ENCODE peak calls at places on chromosomes 5 and 9, in ten cellular contexts. B is NB4, P is A549, K is IMR-90, U is GM12891, G is breast epithelium, L is stomach, M is body of pancreas, Z is gastrocnemius medialis, X is K562. N is an unnamed sample.

GRCh38 chr5:150656191-150657132 is 4.6 kb upstream of the MYOZ3 start:
- DNase-seq in B (peak; percentile 83), P (peak; percentile 81), K (no peak), U (peak; percentile 94), G (peak; percentile 70), L (peak; percentile 77), M (peak; percentile 82), Z (peak; percentile 78), X (peak; percentile 88), N (peak; percentile 82)

GRCh38 chr5:139784488-139784887 is 11.1 kb upstream of the PSD2 start:
- DNase-seq in B (no peak), P (no peak), K (no peak), U (no peak), G (no peak), L (no peak), M (no peak), Z (no peak), X (no peak), N (no peak)

GRCh38 chr5:157842185-157842584 is 16.8 kb downstream of the CLINT1 start:
- DNase-seq in B (no peak), P (no peak), K (no peak), U (no peak), G (no peak), L (no peak), M (no peak), Z (no peak), X (no peak), N (no peak)

GRCh38 chr5:160049099-160049498 is 40.2 kb downstream of the TTC1 start:
- DNase-seq in B (no peak), P (no peak), K (no peak), U (no peak), G (no peak), L (no peak), M (no peak), Z (no peak), X (no peak), N (no peak)

GRCh38 chr9:6842584-6842947 is 84.8 kb downstream of the KDM4C start:
- DNase-seq in B (no peak), P (no peak), K (peak; percentile 36), U (no peak), G (no peak), L (no peak), M (no peak), Z (no peak), X (no peak), N (no peak)

GRCh38 chr5:176742246-176743105 is 67.9 kb upstream of the UNC5A start:
- DNase-seq in B (no peak), P (no peak), K (no peak), U (no peak), G (no peak), L (no peak), M (no peak), Z (no peak), X (no peak), N (no peak)

GRCh38 chr5:40221796-40222195 is 457.9 kb upstream of the PTGER4 start:
- DNase-seq in B (no peak), P (no peak), K (peak; percentile 93), U (no peak), G (no peak), L (no peak), M (no peak), Z (no peak), X (no peak), N (no peak)

GRCh38 chr5:153601377-153601776 is 110.9 kb downstream of the GRIA1 start:
- DNase-seq in B (no peak), P (no peak), K (no peak), U (no peak), G (no peak), L (no peak), M (no peak), Z (no peak), X (no peak), N (no peak)

GRCh38 chr5:171858303-171858702 is 72.7 kb downstream of the SMIM23 start:
- DNase-seq in B (peak; percentile 48), P (peak; percentile 38), K (no peak), U (no peak), G (no peak), L (no peak), M (no peak), Z (no peak), X (peak; percentile 17), N (no peak)

GRCh38 chr5:20370061-20370460 is 382.1 kb upstream of the CDH18 start:
- DNase-seq in B (no peak), P (no peak), K (no peak), U (no peak), G (no peak), L (no peak), M (no peak), Z (no peak), X (no peak), N (no peak)

GRCh38 chr9:138061631-138062030 is 184.0 kb downstream of the CACNA1B start:
- DNase-seq in B (no peak), P (no peak), K (no peak), U (no peak), G (peak; percentile 35), L (no peak), M (no peak), Z (peak; percentile 0), X (no peak), N (no peak)

GRCh38 chr5:156971415-156971814 is 8.4 kb upstream of the TIMD4 start:
- DNase-seq in B (no peak), P (no peak), K (no peak), U (no peak), G (no peak), L (no peak), M (no peak), Z (no peak), X (no peak), N (no peak)

GRCh38 chr5:66540078-66540477 is 56.1 kb upstream of the MAST4 start:
- DNase-seq in B (no peak), P (no peak), K (no peak), U (no peak), G (no peak), L (no peak), M (no peak), Z (no peak), X (no peak), N (no peak)

GRCh38 chr5:144582046-144582445 is 411.4 kb downstream of the KCTD16 start:
- DNase-seq in B (no peak), P (no peak), K (no peak), U (no peak), G (no peak), L (no peak), M (no peak), Z (no peak), X (no peak), N (no peak)

GRCh38 chr5:168939131-168939530 is 360.0 kb upstream of the PANK3 start:
- DNase-seq in B (no peak), P (no peak), K (no peak), U (no peak), G (no peak), L (no peak), M (no peak), Z (no peak), X (no peak), N (no peak)

GRCh38 chr9:16873131-16873787 is 2.8 kb upstream of the BNC2 start:
- DNase-seq in B (no peak), P (no peak), K (peak; percentile 82), U (no peak), G (no peak), L (no peak), M (no peak), Z (no peak), X (no peak), N (no peak)

GRCh38 chr9:83154087-83154736 is 91.3 kb upstream of the RASEF start:
- DNase-seq in B (no peak), P (no peak), K (peak; percentile 14), U (peak; percentile 1), G (no peak), L (peak; percentile 50), M (peak; percentile 86), Z (peak; percentile 20), X (no peak), N (no peak)

GRCh38 chr5:180083529-180084060 is 12.0 kb upstream of the RNF130 start:
- DNase-seq in B (no peak), P (no peak), K (no peak), U (no peak), G (no peak), L (no peak), M (no peak), Z (no peak), X (no peak), N (no peak)

GRCh38 chr5:180082633-180083420 is 11.3 kb upstream of the RNF130 start:
- DNase-seq in B (no peak), P (no peak), K (no peak), U (no peak), G (no peak), L (no peak), M (no peak), Z (no peak), X (no peak), N (no peak)

GRCh38 chr5:180086816-180087426 is 15.4 kb upstream of the RNF130 start:
- DNase-seq in B (no peak), P (no peak), K (no peak), U (no peak), G (no peak), L (no peak), M (no peak), Z (no peak), X (peak; percentile 46), N (no peak)

GRCh38 chr5:180085837-180086236 is 14.3 kb upstream of the RNF130 start:
- DNase-seq in B (no peak), P (no peak), K (no peak), U (no peak), G (no peak), L (no peak), M (no peak), Z (no peak), X (peak; percentile 45), N (no peak)

GRCh38 chr5:180084638-180085561 is 13.3 kb upstream of the RNF130 start:
- DNase-seq in B (peak; percentile 73), P (no peak), K (no peak), U (no peak), G (no peak), L (peak; percentile 83), M (peak; percentile 76), Z (no peak), X (peak; percentile 63), N (peak; percentile 80)
- TF ChIP-seq POLR2A in B (no peak), P (no peak), K (no peak), U (no peak), G (no peak), L (no peak), M (no peak), Z (no peak), X (no peak), N (no peak)

GRCh38 chr5:128903550-128903949 is 61.7 kb upstream of the SLC27A6 start:
- DNase-seq in B (no peak), P (no peak), K (no peak), U (no peak), G (no peak), L (no peak), M (no peak), Z (no peak), X (no peak), N (no peak)
- TF ChIP-seq POLR2A in B (no peak), P (no peak), K (no peak), U (no peak), G (no peak), L (no peak), M (no peak), Z (no peak), X (no peak), N (no peak)

GRCh38 chr9:93096131-93096802 is at the start of gene CARD19:
- DNase-seq in B (peak; percentile 48), P (peak; percentile 55), K (peak; percentile 12), U (no peak), G (peak; percentile 65), L (peak; percentile 67), M (peak; percentile 64), Z (peak; percentile 71), X (peak; percentile 29), N (peak; percentile 78)
- TF ChIP-seq POLR2A in B (peak; percentile 50), P (peak; percentile 60), K (peak; percentile 77), U (no peak), G (peak; percentile 18), L (peak; percentile 32), M (peak; percentile 77), Z (peak; percentile 99), X (no peak), N (peak; percentile 87)

GRCh38 chr9:126861707-126862460 is 1.4 kb downstream of the ZBTB34 start:
- DNase-seq in B (peak; percentile 80), P (no peak), K (peak; percentile 32), U (no peak), G (no peak), L (no peak), M (no peak), Z (no peak), X (peak; percentile 64), N (peak; percentile 24)
- TF ChIP-seq POLR2A in B (no peak), P (no peak), K (no peak), U (no peak), G (no peak), L (no peak), M (no peak), Z (no peak), X (no peak), N (no peak)

N was measured in transverse colon.